ENCODE peak calls at places on chromosomes 6 and 20, in ten cellular contexts. X, N, C, P, G, Q, A, H, M and V are unnamed samples.

GRCh38 chr6:121652223-121652622 is 216.8 kb downstream of the GJA1 start:
- DNase-seq in C (no peak), Q (no peak), G (peak; percentile 37), M (no peak), A (no peak), H (no peak), X (no peak), P (no peak), N (no peak), V (no peak)

GRCh38 chr6:75349262-75349984 is 64.8 kb upstream of the TMEM30A start:
- DNase-seq in N (no peak), M (no peak), H (no peak), X (no peak), G (peak; percentile 48), C (no peak), A (peak; percentile 43), P (peak; percentile 11), Q (peak; percentile 73), V (peak; percentile 87)

GRCh38 chr6:44007818-44008660 is 119.2 kb downstream of the MRPL14 start:
- DNase-seq in G (no peak), M (no peak), X (no peak), P (no peak), Q (no peak), N (no peak), C (no peak), A (no peak), H (no peak), V (peak; percentile 56)

GRCh38 chr20:40757087-40757486 is 68.1 kb upstream of the MAFB start:
- DNase-seq in H (no peak), Q (no peak), M (no peak), C (no peak), G (no peak), P (no peak), A (no peak), X (no peak), N (no peak), V (no peak)

GRCh38 chr6:146767632-146768031 is 168.9 kb downstream of the ADGB start:
- DNase-seq in H (no peak), G (no peak), Q (peak; percentile 7), C (no peak), A (no peak), M (no peak), N (peak; percentile 29), X (no peak), P (no peak), V (no peak)

GRCh38 chr6:169070506-169071176 is 183.0 kb downstream of the THBS2 start:
- DNase-seq in G (peak; percentile 99), P (peak; percentile 93), M (no peak), Q (no peak), A (peak; percentile 100), H (no peak), N (no peak), X (no peak), C (no peak), V (no peak)

GRCh38 chr6:139308284-139308916 is 16.6 kb upstream of the TXLNB start:
- DNase-seq in X (no peak), N (no peak), Q (no peak), H (no peak), M (no peak), G (peak; percentile 34), A (no peak), P (no peak), C (no peak), V (no peak)

GRCh38 chr6:31829633-31830492 is 2.3 kb downstream of the HSPA1B start:
- DNase-seq in M (no peak), Q (peak; percentile 64), A (peak; percentile 60), C (no peak), N (peak; percentile 42), H (no peak), G (peak; percentile 75), X (no peak), P (no peak), V (no peak)

GRCh38 chr20:58075565-58075964 is 152.9 kb downstream of the ANKRD60 start:
- DNase-seq in C (no peak), H (no peak), X (no peak), M (no peak), Q (no peak), N (no peak), P (no peak), G (no peak), A (no peak), V (peak; percentile 24)

GRCh38 chr20:56409521-56409920 is 2.5 kb upstream of the CASS4 start:
- DNase-seq in M (no peak), Q (no peak), C (no peak), N (peak; percentile 57), H (no peak), A (no peak), G (peak; percentile 30), P (no peak), X (no peak), V (no peak)

GRCh38 chr6:1802495-1803395 is 193.0 kb downstream of the FOXC1 start:
- DNase-seq in M (no peak), A (no peak), H (no peak), G (no peak), Q (no peak), P (no peak), X (no peak), C (no peak), N (no peak), V (no peak)

GRCh38 chr20:6651016-6651415 is 116.5 kb upstream of the BMP2 start:
- DNase-seq in N (no peak), C (no peak), G (peak; percentile 9), A (peak; percentile 13), P (peak; percentile 28), M (no peak), Q (no peak), X (no peak), H (no peak), V (no peak)

GRCh38 chr20:8299921-8300320 is 167.9 kb downstream of the PLCB1 start:
- DNase-seq in P (no peak), H (no peak), X (no peak), N (no peak), C (no peak), M (no peak), Q (no peak), A (peak; percentile 50), G (peak; percentile 28), V (no peak)

GRCh38 chr20:23228912-23229311 is 121.7 kb upstream of the NXT1 start:
- DNase-seq in H (no peak), C (no peak), M (no peak), X (no peak), N (no peak), P (peak; percentile 53), A (no peak), G (no peak), Q (no peak), V (no peak)

GRCh38 chr6:89482136-89482535 is 49.2 kb downstream of the ANKRD6 start:
- DNase-seq in C (no peak), H (no peak), N (no peak), A (peak; percentile 3), Q (no peak), X (no peak), P (no peak), G (no peak), M (no peak), V (no peak)

GRCh38 chr6:22613695-22614094 is 44.3 kb downstream of the HDGFL1 start:
- DNase-seq in H (no peak), X (no peak), A (peak; percentile 84), C (no peak), G (peak; percentile 62), Q (no peak), P (peak; percentile 61), M (no peak), N (no peak), V (no peak)

GRCh38 chr20:37295001-37295400 is 5.5 kb downstream of the MANBAL start:
- DNase-seq in C (no peak), N (no peak), P (peak; percentile 89), M (no peak), X (no peak), H (no peak), Q (no peak), A (peak; percentile 100), G (peak; percentile 100), V (no peak)

GRCh38 chr20:62776692-62777527 is 19.4 kb upstream of the MRGBP start:
- DNase-seq in C (peak; percentile 16), G (peak; percentile 61), P (no peak), X (no peak), M (peak; percentile 36), Q (peak; percentile 91), H (no peak), A (peak; percentile 65), N (peak; percentile 24), V (peak; percentile 90)

GRCh38 chr20:23889775-23890187 is 10.2 kb upstream of the CST5 start:
- DNase-seq in P (peak; percentile 48), G (peak; percentile 61), X (peak; percentile 49), Q (peak; percentile 78), M (peak; percentile 11), A (peak; percentile 60), N (no peak), H (no peak), C (peak; percentile 52), V (peak; percentile 93)

GRCh38 chr6:142469220-142469619 is 167.4 kb downstream of the ADGRG6 start:
- DNase-seq in A (no peak), X (no peak), M (no peak), H (no peak), C (no peak), N (no peak), Q (no peak), P (no peak), G (peak; percentile 31), V (no peak)

GRCh38 chr6:84119277-84119676 is 85.7 kb downstream of the MRAP2 start:
- DNase-seq in H (no peak), X (no peak), Q (peak; percentile 8), C (no peak), P (no peak), A (no peak), N (no peak), M (no peak), G (peak; percentile 19), V (no peak)

GRCh38 chr20:32582659-32583580 is 2.2 kb downstream of the NOL4L start:
- DNase-seq in X (no peak), H (no peak), G (peak; percentile 34), A (peak; percentile 16), P (peak; percentile 58), M (no peak), N (no peak), Q (peak; percentile 44), C (peak; percentile 26), V (peak; percentile 84)

GRCh38 chr6:169700296-169700695 is 1.5 kb downstream of the WDR27 start:
- DNase-seq in P (peak; percentile 24), G (no peak), C (no peak), H (no peak), Q (no peak), X (no peak), A (peak; percentile 53), N (peak; percentile 65), M (no peak), V (no peak)

GRCh38 chr20:19302714-19303113 is 90.3 kb downstream of the SLC24A3 start:
- DNase-seq in N (no peak), A (no peak), Q (no peak), P (no peak), H (no peak), G (no peak), C (no peak), X (no peak), M (no peak), V (no peak)

GRCh38 chr6:118896339-118897136 is 2.6 kb downstream of the ASF1A start:
- DNase-seq in H (no peak), C (no peak), M (no peak), A (peak; percentile 65), X (no peak), Q (peak; percentile 56), N (peak; percentile 57), G (peak; percentile 85), P (peak; percentile 21), V (no peak)

GRCh38 chr6:112694986-112695385 is 347.9 kb downstream of the RFPL4B start:
- DNase-seq in C (no peak), M (no peak), P (no peak), N (no peak), A (no peak), G (no peak), Q (no peak), H (no peak), X (no peak), V (no peak)

GRCh38 chr20:59123011-59123676 is 40.5 kb upstream of the ZNF831 start:
- DNase-seq in H (peak; percentile 29), X (no peak), Q (no peak), N (peak; percentile 15), C (peak; percentile 28), A (no peak), G (no peak), P (no peak), M (peak; percentile 34), V (no peak)

GRCh38 chr6:132499757-132500156 is 13.2 kb downstream of the STX7 start:
- DNase-seq in A (no peak), C (no peak), Q (no peak), N (peak; percentile 38), H (no peak), G (no peak), P (no peak), M (no peak), X (no peak), V (no peak)